ENCODE peak calls at places on chromosomes 3 and 15, in four cellular contexts. P is esophagus squamous epithelium, V is lung microvascular endothelial cell, A is foreskin keratinocyte. F is an unnamed sample.

GRCh38 chr3:122005033-122005565 is 16.9 kb downstream of the ILDR1 start:
- DNase-seq in P (no peak), V (no peak), A (no peak), F (no peak)

GRCh38 chr15:81000626-81001179 is at the start of gene TLNRD1:
- DNase-seq in P (peak; percentile 70), V (peak; percentile 91), A (peak; percentile 83), F (peak; percentile 62)

GRCh38 chr3:68880632-68881031 is 51.7 kb downstream of the TAFA4 start:
- DNase-seq in P (no peak), V (no peak), A (no peak), F (no peak)

GRCh38 chr3:81947359-81947758 is 185.9 kb upstream of the GBE1 start:
- DNase-seq in P (no peak), V (no peak), A (no peak), F (no peak)

GRCh38 chr3:172173316-172174271 is 134.2 kb downstream of the FNDC3B start:
- DNase-seq in P (no peak), V (no peak), A (no peak), F (no peak)

GRCh38 chr3:114739627-114740026 is 407.5 kb downstream of the ZBTB20 start:
- DNase-seq in P (no peak), V (no peak), A (no peak), F (no peak)

GRCh38 chr3:58357402-58357801 is 24.7 kb downstream of the PXK start:
- DNase-seq in P (no peak), V (no peak), A (no peak), F (no peak)

GRCh38 chr15:36109943-36110658 is 469.3 kb upstream of the CDIN1 start:
- DNase-seq in P (no peak), V (no peak), A (peak; percentile 32), F (no peak)

GRCh38 chr3:149765762-149766334 is 13.6 kb upstream of the COMMD2 start:
- DNase-seq in P (no peak), V (peak; percentile 70), A (peak; percentile 37), F (no peak)

GRCh38 chr3:38524141-38524739 is 28.1 kb downstream of the EXOG start:
- DNase-seq in P (no peak), V (no peak), A (no peak), F (no peak)

GRCh38 chr15:25690673-25691543 is 172.2 kb downstream of the ATP10A start:
- DNase-seq in P (no peak), V (no peak), A (peak; percentile 6), F (no peak)

GRCh38 chr3:119229190-119229589 is 11.5 kb downstream of the B4GALT4 start:
- DNase-seq in P (no peak), V (no peak), A (no peak), F (no peak)

GRCh38 chr15:92611150-92611549 is 44.4 kb downstream of the FAM174B start:
- DNase-seq in P (no peak), V (no peak), A (no peak), F (no peak)

GRCh38 chr3:31922962-31923361 is 58.1 kb downstream of the OSBPL10 start:
- DNase-seq in P (no peak), V (no peak), A (no peak), F (no peak)

GRCh38 chr15:69557340-69558137 is 104.9 kb downstream of the RPLP1 start:
- DNase-seq in P (no peak), V (peak; percentile 39), A (peak; percentile 90), F (no peak)

GRCh38 chr3:161291191-161291901 is 70.2 kb downstream of the NMD3 start:
- DNase-seq in P (no peak), V (no peak), A (peak; percentile 60), F (no peak)

GRCh38 chr3:129596194-129597086 is 10.0 kb downstream of the PLXND1 start:
- DNase-seq in P (no peak), V (peak; percentile 96), A (no peak), F (peak; percentile 84)

GRCh38 chr15:37758412-37758811 is 176.0 kb upstream of the TMCO5A start:
- DNase-seq in P (no peak), V (no peak), A (no peak), F (no peak)

GRCh38 chr15:39587910-39588530 is 7.1 kb downstream of the THBS1 start:
- DNase-seq in P (no peak), V (peak; percentile 81), A (peak; percentile 70), F (no peak)

GRCh38 chr15:56608993-56609392 is 124.3 kb downstream of the ZNF280D start:
- DNase-seq in P (no peak), V (no peak), A (no peak), F (no peak)

GRCh38 chr3:155548194-155548593 is 196.7 kb downstream of the PLCH1 start:
- DNase-seq in P (no peak), V (no peak), A (peak; percentile 54), F (no peak)

GRCh38 chr3:108623504-108623903 is 34.0 kb downstream of the DZIP3 start:
- DNase-seq in P (no peak), V (no peak), A (no peak), F (no peak)

GRCh38 chr3:81459733-81460132 is 301.7 kb downstream of the GBE1 start:
- DNase-seq in P (no peak), V (no peak), A (no peak), F (no peak)

GRCh38 chr3:53040361-53040820 is 5.5 kb downstream of the SFMBT1 start:
- DNase-seq in P (no peak), V (no peak), A (peak; percentile 74), F (no peak)

GRCh38 chr3:148815736-148816135 is 11.9 kb upstream of the CPB1 start:
- DNase-seq in P (no peak), V (no peak), A (no peak), F (no peak)

GRCh38 chr3:62169871-62170660 is 203.3 kb downstream of the FEZF2 start:
- DNase-seq in P (no peak), V (no peak), A (peak; percentile 15), F (no peak)

GRCh38 chr15:90376789-90377188 is 11.3 kb upstream of the IQGAP1 start:
- DNase-seq in P (no peak), V (no peak), A (no peak), F (no peak)

GRCh38 chr15:69096197-69096596 is 64.2 kb upstream of the GLCE start:
- DNase-seq in P (no peak), V (no peak), A (no peak), F (no peak)

GRCh38 chr15:55289011-55289572 is 521 bp downstream of the RAB27A start:
- DNase-seq in P (no peak), V (peak; percentile 48), A (peak; percentile 18), F (no peak)